ENCODE peak calls at places on chromosomes 13 and 19, in six cellular contexts. P is lower leg skin, S is HCT116, I is sigmoid colon, X is testis, O is H1. H is an unnamed sample.

GRCh38 chr19:31002852-31003251 is 346.4 kb downstream of the TSHZ3 start:
- DNase-seq in S (no peak), P (no peak), O (no peak), X (peak), I (no peak), H (no peak)

GRCh38 chr19:34985249-34986022 is 14.7 kb upstream of the GRAMD1A start:
- DNase-seq in O (peak), P (peak), I (no peak), X (no peak), S (no peak), H (no peak)

GRCh38 chr13:73572824-73573223 is 514.0 kb downstream of the KLF5 start:
- DNase-seq in X (no peak), S (no peak), O (no peak), P (no peak), I (no peak), H (no peak)

GRCh38 chr13:89457977-89458376 is 1786.8 kb downstream of the SLITRK5 start:
- DNase-seq in O (no peak), I (no peak), P (no peak), S (no peak), X (no peak), H (peak)

GRCh38 chr13:47334173-47334572 is 437.3 kb upstream of the HTR2A start:
- DNase-seq in P (no peak), I (peak), X (no peak), S (no peak), O (no peak), H (no peak)

GRCh38 chr13:93875527-93875926 is 604.0 kb downstream of the DCT start:
- DNase-seq in X (no peak), I (no peak), P (no peak), O (no peak), S (no peak), H (no peak)

GRCh38 chr13:99978781-99979452 is 2.7 kb upstream of the ZIC2 start:
- DNase-seq in O (peak), I (no peak), S (no peak), P (no peak), X (no peak), H (no peak)

GRCh38 chr13:59088716-59089115 is 1075.0 kb downstream of the DIAPH3 start:
- DNase-seq in O (no peak), S (no peak), P (no peak), X (no peak), I (no peak), H (no peak)

GRCh38 chr19:11020982-11021759 is 60.3 kb downstream of the SMARCA4 start:
- DNase-seq in X (no peak), O (no peak), S (no peak), P (no peak), I (peak), H (no peak)

GRCh38 chr19:38425810-38426466 is at the start of gene RASGRP4:
- DNase-seq in S (no peak), P (no peak), I (no peak), X (no peak), O (peak), H (no peak)

GRCh38 chr19:33374406-33374703 is 846 bp downstream of the CEBPG start:
- DNase-seq in O (no peak), P (peak), I (no peak), S (no peak), X (no peak), H (no peak)

GRCh38 chr13:109874921-109875454 is 88.6 kb upstream of the IRS2 start:
- DNase-seq in I (no peak), O (no peak), P (no peak), X (no peak), S (no peak), H (no peak)

GRCh38 chr13:66576381-66576780 is 653.8 kb downstream of the PCDH9 start:
- DNase-seq in P (no peak), X (no peak), S (no peak), I (no peak), O (no peak), H (no peak)

GRCh38 chr13:67437246-67437645 is 207.1 kb upstream of the PCDH9 start:
- DNase-seq in S (no peak), X (no peak), O (no peak), P (no peak), I (no peak), H (no peak)

GRCh38 chr13:110407531-110407930 is 100.4 kb downstream of the COL4A2 start:
- DNase-seq in O (no peak), I (no peak), S (no peak), X (no peak), P (no peak), H (no peak)

GRCh38 chr19:12866416-12867119 is 14.7 kb downstream of the DNASE2 start:
- DNase-seq in I (no peak), P (no peak), S (no peak), O (peak), X (no peak), H (no peak)

GRCh38 chr13:100518394-100519062 is 70.1 kb downstream of the GGACT start:
- DNase-seq in S (no peak), X (no peak), O (no peak), I (no peak), P (no peak), H (no peak)

GRCh38 chr19:32651729-32652140 is 23.2 kb downstream of the ANKRD27 start:
- DNase-seq in I (peak), O (peak), S (no peak), P (no peak), X (no peak), H (no peak)

GRCh38 chr13:90091611-90092010 is 1255.9 kb upstream of the MIR17HG start:
- DNase-seq in P (no peak), I (no peak), S (no peak), O (no peak), X (no peak), H (no peak)

GRCh38 chr13:113489549-113490495 is 689 bp downstream of the DCUN1D2 start:
- DNase-seq in X (peak), S (no peak), I (peak), P (peak), O (peak), H (peak)

GRCh38 chr13:112066624-112067004 is 335 bp upstream of the SOX1 start:
- DNase-seq in I (no peak), S (no peak), X (peak), O (peak), P (peak), H (no peak)

GRCh38 chr19:19628499-19629134 is 597 bp upstream of the LPAR2 start:
- DNase-seq in I (no peak), S (peak), X (peak), P (no peak), O (peak), H (no peak)

GRCh38 chr13:48412100-48412556 is 785 bp downstream of the LPAR6 start:
- DNase-seq in P (no peak), S (no peak), X (no peak), I (no peak), O (no peak), H (no peak)

GRCh38 chr19:51246153-51246552 is 4.7 kb upstream of the SIGLECL1 start:
- DNase-seq in P (no peak), O (no peak), I (no peak), S (no peak), X (no peak), H (no peak)

GRCh38 chr13:98449273-98449672 is 127.6 kb downstream of the STK24 start:
- DNase-seq in I (no peak), O (no peak), S (no peak), P (no peak), X (no peak), H (no peak)

GRCh38 chr13:98447130-98447529 is 129.8 kb downstream of the STK24 start:
- DNase-seq in X (no peak), I (no peak), S (no peak), P (no peak), O (no peak), H (no peak)

GRCh38 chr13:98446234-98446621 is 130.7 kb downstream of the STK24 start:
- DNase-seq in X (no peak), I (no peak), S (no peak), P (no peak), O (no peak), H (no peak)

GRCh38 chr13:98448642-98448928 is 128.3 kb downstream of the STK24 start:
- DNase-seq in I (no peak), O (no peak), X (no peak), P (no peak), S (no peak), H (no peak)

DNA sequence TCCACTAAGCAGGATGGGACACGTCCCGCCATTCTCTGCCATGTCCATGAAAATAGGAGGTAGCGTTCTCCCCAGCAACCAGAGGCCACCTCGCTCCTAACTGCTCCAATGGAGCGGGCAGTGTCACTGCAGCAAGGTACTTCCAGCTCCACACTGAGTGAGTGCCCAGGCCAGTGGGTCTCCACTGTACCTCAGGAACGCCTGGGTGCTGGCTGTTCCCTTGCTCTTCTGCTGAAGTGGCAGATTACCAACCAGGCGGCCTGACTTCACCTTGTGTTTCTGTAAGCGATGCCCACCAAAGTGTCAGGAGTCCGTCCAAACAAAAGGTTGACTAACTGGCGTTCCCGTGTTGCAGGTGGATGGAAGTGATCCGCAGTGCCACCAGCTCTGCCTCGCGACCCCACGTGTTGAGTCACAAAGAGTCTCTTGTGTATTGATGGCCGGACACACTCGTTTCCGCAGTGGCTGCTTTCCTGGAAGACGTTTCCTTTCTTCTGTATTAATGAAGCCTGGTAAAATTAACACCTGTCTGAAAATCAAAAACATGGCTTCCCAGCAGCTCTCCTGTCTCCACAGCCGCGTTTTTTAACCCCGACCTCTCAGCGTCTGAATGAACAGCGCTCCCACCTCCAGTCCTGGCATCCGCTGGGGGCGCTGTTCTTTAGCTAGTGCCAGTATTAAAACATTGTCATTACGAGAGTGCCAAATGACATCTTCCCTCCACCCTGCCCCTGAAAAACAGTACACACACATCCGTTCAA is 128.8 kb downstream of the STK24 start:
- DNase-seq in S (peak), I (no peak), O (peak), P (no peak), X (peak), H (no peak)
- TF ChIP-seq POLR2A in S (no peak), I (no peak), O (no peak), P (no peak), X (no peak), H (no peak)

GRCh38 chr13:39100996-39101751 is 62.9 kb downstream of the NHLRC3 start:
- DNase-seq in I (no peak), P (no peak), S (no peak), X (no peak), O (no peak), H (no peak)
- TF ChIP-seq POLR2A in I (no peak), P (no peak), S (no peak), X (no peak), O (no peak), H (no peak)

GRCh38 chr13:30713133-30713532 is 22.2 kb upstream of the ALOX5AP start:
- DNase-seq in O (no peak), S (no peak), P (no peak), X (no peak), I (no peak), H (no peak)
- TF ChIP-seq POLR2A in O (no peak), S (no peak), P (no peak), X (no peak), I (no peak), H (no peak)

DNA sequence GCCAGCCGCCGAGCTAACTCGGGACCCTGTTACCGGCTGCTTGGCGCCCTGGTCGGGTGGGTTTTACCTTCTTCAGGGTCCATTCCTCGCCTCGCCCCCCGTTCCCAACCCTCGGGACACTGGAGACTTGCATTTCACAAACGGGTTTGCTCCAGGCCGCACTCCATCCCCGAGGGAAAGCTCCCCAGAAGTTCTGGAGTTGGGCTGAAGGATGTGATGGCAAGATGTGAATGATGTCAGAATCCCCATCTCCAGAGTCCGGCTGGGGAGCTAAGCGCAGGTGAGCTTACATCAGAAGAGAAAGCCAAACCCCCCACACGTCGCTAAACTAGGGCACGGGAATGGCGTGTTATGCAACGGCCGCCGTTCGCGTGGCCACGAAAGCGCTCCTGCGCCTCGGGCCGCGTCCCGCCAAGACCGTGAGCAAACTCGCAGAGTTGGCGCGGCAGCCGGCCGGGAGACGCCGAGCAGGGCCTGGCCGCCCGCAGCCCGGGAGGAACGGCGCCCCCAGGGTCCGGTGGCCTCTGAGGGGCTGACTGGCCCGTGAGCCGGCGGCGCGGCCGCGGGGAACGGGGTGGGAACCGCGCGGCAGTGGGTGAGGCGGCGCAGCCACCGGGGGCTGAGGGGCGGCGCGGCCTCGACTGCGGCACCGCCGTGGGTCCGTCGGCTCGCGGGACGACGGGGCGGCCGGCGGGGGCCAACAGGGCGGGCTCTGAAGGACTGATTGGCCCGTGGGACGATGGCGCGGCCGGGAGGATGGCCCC is 1.1 kb downstream of the LATS2 start:
- DNase-seq in S (no peak), P (peak), X (peak), O (peak), I (peak), H (no peak)
- TF ChIP-seq POLR2A in S (no peak), P (no peak), X (peak), O (peak), I (no peak), H (no peak)

GRCh38 chr13:97967948-97968347 is 14.5 kb downstream of the IPO5 start:
- DNase-seq in X (peak), S (no peak), I (no peak), P (no peak), O (no peak), H (no peak)

GRCh38 chr13:97967226-97967625 is 13.8 kb downstream of the IPO5 start:
- DNase-seq in O (no peak), X (no peak), I (no peak), S (no peak), P (no peak), H (no peak)

GRCh38 chr13:97974773-97975172 is 21.3 kb downstream of the IPO5 start:
- DNase-seq in O (no peak), X (no peak), I (no peak), S (no peak), P (no peak), H (no peak)

GRCh38 chr13:97975280-97975850 is 21.9 kb downstream of the IPO5 start:
- DNase-seq in S (no peak), P (no peak), I (no peak), X (no peak), O (no peak), H (no peak)

GRCh38 chr13:97971519-97971918 is 18.0 kb downstream of the IPO5 start:
- DNase-seq in P (no peak), O (no peak), I (no peak), S (no peak), X (no peak), H (no peak)
- TF ChIP-seq POLR2A in P (no peak), O (no peak), I (no peak), S (no peak), X (no peak), H (no peak)

DNA sequence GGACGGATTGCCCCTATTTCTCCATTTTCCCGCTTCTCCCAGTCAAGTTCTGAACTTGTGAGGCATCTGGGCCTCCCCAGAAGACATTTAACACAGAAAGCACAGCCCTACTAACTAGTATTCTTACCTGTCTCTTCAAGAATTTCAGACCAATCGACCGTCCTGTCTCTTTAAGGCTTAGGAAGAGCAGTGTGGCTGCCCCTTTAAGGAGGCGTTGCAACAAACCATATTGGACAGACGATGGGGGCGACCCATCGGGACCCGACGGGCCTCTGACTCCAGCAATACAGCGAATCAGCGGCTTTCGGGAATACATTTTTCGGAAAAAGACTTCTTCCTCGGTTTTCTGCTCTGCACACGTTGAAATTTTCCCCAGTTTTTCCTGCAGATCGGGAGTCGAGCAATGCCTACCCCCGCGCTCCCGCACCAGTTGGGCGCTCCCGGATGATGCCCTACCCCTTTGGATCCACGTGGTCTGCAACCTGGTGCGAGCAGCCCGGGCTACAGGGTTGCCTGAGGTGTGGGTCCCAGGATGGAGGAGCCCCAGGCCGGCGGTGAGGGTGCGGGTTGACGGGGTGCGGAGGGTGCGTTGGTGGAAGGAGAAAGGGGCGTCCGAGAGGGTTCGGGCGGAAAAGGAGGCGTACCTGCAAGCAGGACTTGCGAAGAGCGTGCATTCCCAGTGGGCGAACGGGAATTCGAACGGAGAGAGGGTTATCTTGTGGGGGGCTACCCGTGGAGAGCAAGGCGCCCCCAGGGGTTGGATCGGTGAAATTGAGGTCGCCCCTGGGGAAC is at the start of gene POLR1G:
- DNase-seq in X (peak), I (peak), S (peak), P (peak), O (peak), H (peak)
- TF ChIP-seq POLR2A in X (no peak), I (no peak), S (peak), P (no peak), O (no peak), H (peak)

DNA sequence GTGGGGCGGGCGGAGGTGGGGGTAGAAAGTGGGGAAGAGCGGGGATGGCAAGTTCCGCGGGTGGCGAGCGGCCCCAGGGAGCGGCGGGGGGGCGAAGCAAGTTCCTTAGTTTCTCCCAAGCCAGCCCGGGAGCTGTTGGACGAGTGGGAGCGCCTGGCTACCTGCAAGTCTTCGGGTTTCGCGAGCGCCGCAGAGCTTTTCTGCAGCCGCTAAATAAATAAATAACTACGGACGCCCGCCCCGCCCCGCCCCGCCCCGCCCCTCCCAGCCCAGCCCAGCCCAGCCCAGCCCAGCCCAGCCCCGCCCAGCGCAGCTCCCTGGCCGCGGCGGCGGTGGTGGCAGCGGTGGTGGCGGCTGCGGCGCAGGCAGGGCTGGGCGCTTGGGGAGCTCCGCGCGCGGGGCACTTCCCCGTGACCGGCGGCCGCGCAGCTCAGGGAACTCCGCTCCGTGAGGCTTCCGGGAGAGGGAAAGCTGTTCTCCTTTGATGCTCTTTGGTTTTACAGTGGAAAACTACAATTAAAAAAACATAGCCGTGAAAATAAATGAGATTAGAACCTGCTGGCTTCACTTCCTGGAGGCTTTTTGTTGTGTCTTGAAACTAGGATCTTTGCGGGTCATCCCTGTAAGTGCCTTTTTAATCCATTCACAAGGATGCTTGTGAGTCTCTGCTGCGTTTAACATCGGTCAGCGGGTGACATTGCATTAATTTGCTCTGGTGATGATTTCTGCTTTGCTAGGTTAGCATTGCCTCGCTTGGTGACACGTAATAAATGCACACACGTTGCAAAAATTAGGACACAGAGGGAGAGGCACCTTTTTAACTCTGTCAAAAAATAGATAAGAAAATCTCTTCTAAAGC is at the start of gene UBE2L5:
- DNase-seq in X (peak), O (peak), S (peak), P (peak), I (peak), H (no peak)
- TF ChIP-seq POLR2A in X (peak), O (no peak), S (no peak), P (peak), I (peak), H (peak)

DNA sequence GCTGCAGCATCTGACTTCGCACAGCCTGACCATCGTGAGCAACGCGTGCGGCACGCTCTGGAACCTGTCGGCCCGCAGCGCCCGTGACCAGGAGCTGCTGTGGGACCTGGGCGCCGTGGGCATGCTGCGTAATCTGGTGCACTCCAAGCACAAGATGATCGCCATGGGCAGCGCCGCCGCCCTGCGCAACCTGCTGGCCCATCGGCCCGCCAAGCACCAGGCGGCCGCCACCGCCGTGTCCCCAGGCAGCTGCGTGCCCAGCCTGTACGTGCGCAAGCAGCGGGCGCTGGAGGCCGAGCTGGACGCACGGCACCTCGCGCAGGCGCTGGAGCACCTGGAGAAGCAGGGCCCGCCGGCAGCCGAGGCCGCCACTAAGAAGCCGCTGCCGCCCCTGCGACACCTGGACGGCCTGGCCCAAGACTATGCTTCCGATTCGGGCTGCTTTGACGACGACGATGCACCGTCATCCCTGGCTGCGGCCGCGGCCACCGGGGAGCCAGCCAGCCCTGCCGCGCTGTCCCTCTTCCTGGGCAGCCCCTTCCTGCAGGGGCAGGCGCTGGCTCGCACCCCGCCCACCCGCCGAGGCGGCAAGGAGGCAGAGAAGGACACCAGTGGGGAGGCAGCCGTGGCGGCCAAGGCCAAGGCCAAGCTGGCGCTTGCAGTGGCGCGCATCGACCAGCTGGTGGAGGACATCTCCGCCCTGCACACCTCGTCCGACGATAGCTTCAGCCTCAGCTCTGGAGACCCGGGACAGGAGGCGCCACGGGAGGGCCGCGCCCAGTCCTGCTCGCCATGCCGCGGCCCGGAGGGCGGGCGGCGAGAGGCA is 13.6 kb downstream of the C19orf25 start:
- DNase-seq in X (peak), O (peak), S (no peak), I (no peak), P (no peak), H (no peak)
- TF ChIP-seq POLR2A in X (no peak), O (no peak), S (no peak), I (no peak), P (no peak), H (no peak)